ENCODE peak calls at places on chromosomes 6 and 20, in four cellular contexts. Y, M, F and S are unnamed samples.

GRCh38 chr6:36853325-36853724 is 14.1 kb upstream of the CPNE5 start:
- DNase-seq in Y (peak), M (peak), F (no peak), S (peak)

GRCh38 chr20:32737371-32738223 is 5.7 kb downstream of the COMMD7 start:
- DNase-seq in Y (peak), M (no peak), F (no peak), S (peak)

GRCh38 chr6:14674867-14675648 is 557.5 kb downstream of the CD83 start:
- DNase-seq in Y (no peak), M (no peak), F (no peak), S (no peak)

GRCh38 chr6:1708820-1709612 is 99.3 kb downstream of the FOXC1 start:
- DNase-seq in F (no peak), M (no peak), Y (no peak), S (no peak)

GRCh38 chr6:36178544-36178943 is 18.0 kb upstream of the BRPF3 start:
- DNase-seq in M (no peak), F (no peak), Y (no peak), S (no peak)

GRCh38 chr6:45478235-45478634 is 100.5 kb upstream of the SUPT3H start:
- DNase-seq in M (peak), Y (peak), F (no peak), S (peak)

GRCh38 chr6:71496018-71496800 is 207.6 kb downstream of the OGFRL1 start:
- DNase-seq in F (no peak), Y (peak), M (no peak), S (no peak)

GRCh38 chr20:62652051-62652893 is 10.0 kb downstream of the SLCO4A1 start:
- DNase-seq in F (peak), Y (peak), M (peak), S (peak)

GRCh38 chr6:87333591-87334181 is 4.6 kb upstream of the GJB7 start:
- DNase-seq in Y (peak), M (no peak), F (no peak), S (peak)

GRCh38 chr6:81727876-81728517 is 24.5 kb downstream of the TENT5A start:
- DNase-seq in M (no peak), Y (no peak), F (no peak), S (no peak)

GRCh38 chr6:127391019-127391974 is 47.9 kb upstream of the ECHDC1 start:
- DNase-seq in Y (no peak), M (no peak), F (no peak), S (no peak)

GRCh38 chr6:134317471-134318131 is at the start of gene SGK1:
- DNase-seq in Y (peak), F (no peak), M (no peak), S (no peak)